ENCODE peak calls at places on chromosomes 4 and X, in seven cellular contexts. N, S, Z, I, Q, V and P are unnamed samples.

GRCh38 chr4:2787230-2788100 is 5.4 kb upstream of the SH3BP2 start:
- DNase-seq in N (no peak), Z (no peak), I (no peak), S (no peak), Q (peak), V (no peak), P (peak)

GRCh38 chrX:53711446-53711845 is 24.9 kb upstream of the HUWE1 start:
- DNase-seq in N (no peak), I (peak), Q (no peak), Z (no peak), S (no peak), V (no peak), P (no peak)

GRCh38 chr4:101418055-101418454 is 70.7 kb upstream of the PPP3CA start:
- DNase-seq in I (no peak), Z (no peak), Q (peak), N (no peak), S (no peak), V (peak), P (peak)

GRCh38 chr4:147371661-147372060 is 109.2 kb upstream of the EDNRA start:
- DNase-seq in I (no peak), Z (no peak), N (no peak), Q (no peak), S (no peak), V (peak), P (no peak)

GRCh38 chr4:86831262-86832090 is 17.7 kb downstream of the SLC10A6 start:
- DNase-seq in Q (peak), V (no peak), S (no peak), I (peak), N (no peak), Z (peak), P (no peak)

GRCh38 chr4:152485726-152486276 is 50.1 kb downstream of the FBXW7 start:
- DNase-seq in Z (peak), N (no peak), I (no peak), S (no peak), V (no peak), Q (peak), P (peak)

GRCh38 chr4:57588557-57588956 is 478.4 kb upstream of the IGFBP7 start:
- DNase-seq in S (no peak), N (no peak), Z (no peak), V (no peak), Q (no peak), I (no peak), P (no peak)

GRCh38 chrX:153832732-153833131 is 2.4 kb upstream of the PDZD4 start:
- DNase-seq in I (no peak), N (no peak), V (no peak), S (no peak), Q (no peak), Z (no peak), P (no peak)

GRCh38 chrX:2761246-2761645 is 9.4 kb downstream of the XG start:
- DNase-seq in N (no peak), Z (no peak), S (no peak), Q (no peak), V (no peak), I (no peak), P (no peak)

GRCh38 chr4:123423819-123424218 is 27.2 kb downstream of the SPRY1 start:
- DNase-seq in S (no peak), Q (no peak), N (no peak), Z (no peak), V (no peak), I (no peak), P (no peak)

GRCh38 chrX:2627272-2627867 is 63.7 kb upstream of the CD99 start:
- DNase-seq in V (peak), I (peak), S (no peak), Z (peak), Q (peak), N (peak), P (no peak)

GRCh38 chrX:20067709-20068315 is 48.9 kb downstream of the MAP7D2 start:
- DNase-seq in V (peak), Q (peak), S (peak), I (peak), N (peak), Z (peak), P (no peak)

GRCh38 chr4:85005865-85006377 is 39.4 kb upstream of the WDFY3 start:
- DNase-seq in I (no peak), S (no peak), Q (no peak), N (no peak), V (peak), Z (peak), P (no peak)

GRCh38 chrX:130869239-130869638 is 33.8 kb downstream of the ENOX2 start:
- DNase-seq in V (no peak), S (no peak), Z (no peak), I (no peak), N (no peak), Q (no peak), P (no peak)

GRCh38 chrX:3262906-3263305 is 83.5 kb downstream of the MXRA5 start:
- DNase-seq in S (no peak), Z (peak), Q (no peak), N (no peak), I (no peak), V (peak), P (no peak)

GRCh38 chrX:54492340-54492739 is 3.7 kb downstream of the FGD1 start:
- DNase-seq in V (peak), Q (no peak), I (no peak), S (no peak), Z (peak), N (no peak), P (no peak)

GRCh38 chrX:123202523-123202922 is 18.4 kb downstream of the GRIA3 start:
- DNase-seq in S (no peak), N (no peak), Q (no peak), Z (no peak), V (no peak), I (no peak), P (no peak)

GRCh38 chr4:60582167-60582566 is 618.0 kb upstream of the ADGRL3 start:
- DNase-seq in N (no peak), V (no peak), Z (no peak), Q (no peak), I (no peak), S (no peak), P (no peak)

GRCh38 chr4:2304877-2305561 is 43.1 kb upstream of the MXD4 start:
- DNase-seq in S (peak), V (no peak), I (no peak), N (no peak), Q (no peak), Z (no peak), P (no peak)

GRCh38 chr4:77342170-77342810 is 185.3 kb downstream of the CCNG2 start:
- DNase-seq in N (no peak), Z (peak), Q (no peak), I (no peak), V (no peak), S (no peak), P (no peak)

GRCh38 chrX:17546356-17546755 is 171.4 kb downstream of the NHS start:
- DNase-seq in I (no peak), V (no peak), Q (no peak), Z (no peak), S (no peak), N (no peak), P (no peak)

GRCh38 chr4:175614880-175615279 is 197.2 kb downstream of the GPM6A start:
- DNase-seq in V (no peak), Q (no peak), Z (no peak), I (no peak), N (peak), S (no peak), P (no peak)

GRCh38 chrX:129780441-129781105 is 824 bp downstream of the SASH3 start:
- DNase-seq in Z (no peak), Q (no peak), I (no peak), V (no peak), S (no peak), N (no peak), P (no peak)

GRCh38 chr4:122012735-122013134 is 60.9 kb upstream of the TRPC3 start:
- DNase-seq in Q (no peak), S (no peak), I (no peak), N (no peak), V (no peak), Z (peak), P (no peak)

GRCh38 chr4:74446193-74446868 is 1.4 kb downstream of the AREG start:
- DNase-seq in I (no peak), V (no peak), Z (no peak), S (no peak), N (no peak), Q (no peak), P (no peak)

GRCh38 chr4:153218961-153219360 is 14.7 kb downstream of the TRIM2 start:
- DNase-seq in I (no peak), S (no peak), Q (peak), Z (no peak), V (no peak), N (no peak), P (no peak)

GRCh38 chr4:150256841-150257273 is 178.6 kb downstream of the DCLK2 start:
- DNase-seq in Z (no peak), I (no peak), S (no peak), V (no peak), N (no peak), Q (peak), P (no peak)

GRCh38 chrX:115940348-115940747 is 230.2 kb upstream of the AGTR2 start:
- DNase-seq in Q (no peak), V (no peak), I (peak), S (no peak), N (no peak), Z (no peak), P (no peak)

GRCh38 chrX:2967998-2968909 is 38.1 kb upstream of the ARSH start:
- DNase-seq in Q (no peak), I (peak), N (no peak), V (peak), S (no peak), Z (peak), P (no peak)

GRCh38 chr4:98522062-98522461 is 136.3 kb downstream of the TSPAN5 start:
- DNase-seq in N (no peak), V (peak), S (no peak), Q (no peak), Z (no peak), I (no peak), P (no peak)

GRCh38 chr4:75671802-75672421 is 1.3 kb downstream of the G3BP2 start:
- DNase-seq in S (no peak), V (peak), N (no peak), Z (peak), Q (no peak), I (no peak), P (no peak)

GRCh38 chr4:39978378-39978775 is 666 bp upstream of the PDS5A start:
- DNase-seq in Z (no peak), V (no peak), Q (no peak), S (no peak), N (no peak), I (no peak), P (no peak)

GRCh38 chrX:132272826-132273225 is 53.6 kb upstream of the RAP2C start:
- DNase-seq in I (no peak), S (no peak), Z (no peak), V (no peak), Q (no peak), N (no peak), P (no peak)

GRCh38 chr4:27930976-27931375 is 1070.3 kb downstream of the STIM2 start:
- DNase-seq in Q (no peak), I (no peak), Z (no peak), N (no peak), S (no peak), V (no peak), P (no peak)

DNA sequence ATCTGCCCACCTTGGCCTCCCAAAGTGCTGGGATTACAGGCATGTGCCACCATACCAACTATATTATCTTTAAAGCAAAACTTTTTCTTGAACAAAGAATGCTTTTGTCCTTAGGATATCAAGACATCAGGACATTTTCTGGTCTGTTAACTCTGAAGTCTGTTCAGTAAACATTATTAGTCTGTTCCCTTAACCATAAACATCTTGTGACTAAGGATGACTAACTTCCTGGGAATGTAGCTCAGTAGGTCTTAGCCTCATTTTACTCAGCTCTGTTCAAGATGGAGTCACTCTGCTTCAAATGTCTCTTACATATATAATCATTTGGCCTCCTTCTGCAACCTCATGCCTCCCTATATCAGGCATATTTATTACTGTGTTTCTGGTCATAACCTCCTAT is 122.9 kb downstream of the UBE2NL start:
- DNase-seq in N (no peak), Z (peak), I (peak), S (no peak), V (no peak), Q (no peak), P (no peak)
- TF ChIP-seq CTCF in N (no peak), Z (no peak), I (no peak), S (no peak), V (no peak), Q (no peak), P (no peak)

DNA sequence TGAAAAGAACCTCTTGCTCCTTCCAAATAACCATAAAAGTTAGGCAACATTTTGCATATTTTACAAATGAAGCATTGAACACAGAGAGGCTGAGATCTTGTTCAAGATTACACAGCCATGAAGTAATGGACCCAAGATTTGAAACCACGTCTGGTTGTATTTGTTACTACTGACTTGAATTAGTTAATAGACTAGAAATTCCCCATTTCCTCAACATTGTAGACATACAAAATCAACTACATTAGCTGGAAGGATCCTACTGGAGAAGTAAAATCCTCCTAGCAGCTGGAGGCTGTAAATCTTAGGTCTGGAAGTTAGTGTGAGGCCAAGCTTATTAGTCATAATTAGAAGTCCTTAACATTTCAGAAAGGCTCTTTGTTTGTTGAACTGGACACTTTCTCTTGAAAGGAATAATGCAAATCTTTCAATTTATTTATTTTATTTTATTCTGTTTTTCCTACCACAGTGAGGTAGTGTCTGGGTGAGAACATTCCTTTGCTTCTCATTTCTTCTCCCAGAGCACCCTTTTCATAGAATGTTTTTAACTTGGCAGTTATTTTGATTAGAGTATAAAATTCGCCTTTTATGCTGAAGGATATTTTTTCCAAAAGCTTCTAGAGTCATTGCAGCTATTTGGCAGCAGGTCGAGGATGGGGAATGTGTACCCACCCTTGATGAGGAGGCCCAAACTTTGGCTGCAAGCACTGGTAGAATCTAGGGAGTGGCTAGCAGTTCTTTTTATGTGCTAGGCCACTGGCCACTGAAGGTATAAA is 62.0 kb upstream of the CLNK start:
- DNase-seq in N (no peak), Z (peak), S (no peak), V (no peak), Q (no peak), I (no peak), P (no peak)
- H3K4me3 ChIP-seq in N (no peak), Z (no peak), S (no peak), V (no peak), Q (no peak), I (no peak), P (no peak)

DNA sequence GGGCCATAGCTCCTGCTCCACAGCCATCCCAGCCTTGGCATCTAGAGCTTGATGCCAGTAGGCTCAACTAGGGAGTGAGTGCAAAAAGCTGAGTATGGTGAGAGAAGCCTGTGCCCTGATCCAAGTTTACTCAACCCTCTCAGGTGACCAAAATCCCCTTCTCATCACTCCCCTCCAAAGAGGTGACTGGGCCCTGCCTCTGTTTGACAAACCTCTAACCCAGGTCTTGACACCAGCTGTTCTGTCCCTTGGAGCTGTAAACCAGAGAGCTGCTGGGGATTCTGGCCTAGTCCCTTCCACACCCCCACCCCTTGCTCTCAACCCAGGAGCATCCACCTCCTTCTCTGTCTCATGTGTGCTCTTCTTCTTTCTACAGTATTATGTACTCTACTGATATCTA is 73.5 kb downstream of the MSN start:
- DNase-seq in I (no peak), S (no peak), Q (no peak), Z (no peak), N (no peak), V (no peak), P (no peak)
- TF ChIP-seq CTCF in I (no peak), S (no peak), Q (no peak), Z (no peak), N (no peak), V (no peak), P (no peak)

DNA sequence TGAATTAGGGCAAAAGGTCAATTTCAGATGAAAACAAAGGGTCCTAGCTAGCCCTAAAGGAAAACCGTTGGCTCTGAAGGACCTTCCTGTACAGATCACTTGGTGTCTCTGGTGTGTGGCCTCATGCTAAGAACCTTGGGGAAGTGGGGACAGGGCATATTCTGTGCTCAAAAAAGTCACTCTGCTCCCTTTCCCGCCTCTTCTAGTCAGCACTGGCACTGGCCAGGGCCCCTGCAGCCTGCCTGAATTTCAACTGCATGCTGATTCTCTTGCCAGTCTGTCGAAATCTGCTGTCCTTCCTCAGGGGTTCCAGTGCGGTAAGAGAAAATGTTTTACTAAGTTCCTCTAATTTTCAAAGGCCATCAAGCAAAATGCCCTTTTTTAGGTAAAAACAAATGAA is 3.4 kb downstream of the CYBB start:
- DNase-seq in V (no peak), I (no peak), Z (no peak), S (no peak), N (no peak), Q (no peak), P (no peak)
- H3K4me3 ChIP-seq in V (no peak), I (no peak), Z (no peak), S (no peak), N (no peak), Q (no peak), P (peak)

DNA sequence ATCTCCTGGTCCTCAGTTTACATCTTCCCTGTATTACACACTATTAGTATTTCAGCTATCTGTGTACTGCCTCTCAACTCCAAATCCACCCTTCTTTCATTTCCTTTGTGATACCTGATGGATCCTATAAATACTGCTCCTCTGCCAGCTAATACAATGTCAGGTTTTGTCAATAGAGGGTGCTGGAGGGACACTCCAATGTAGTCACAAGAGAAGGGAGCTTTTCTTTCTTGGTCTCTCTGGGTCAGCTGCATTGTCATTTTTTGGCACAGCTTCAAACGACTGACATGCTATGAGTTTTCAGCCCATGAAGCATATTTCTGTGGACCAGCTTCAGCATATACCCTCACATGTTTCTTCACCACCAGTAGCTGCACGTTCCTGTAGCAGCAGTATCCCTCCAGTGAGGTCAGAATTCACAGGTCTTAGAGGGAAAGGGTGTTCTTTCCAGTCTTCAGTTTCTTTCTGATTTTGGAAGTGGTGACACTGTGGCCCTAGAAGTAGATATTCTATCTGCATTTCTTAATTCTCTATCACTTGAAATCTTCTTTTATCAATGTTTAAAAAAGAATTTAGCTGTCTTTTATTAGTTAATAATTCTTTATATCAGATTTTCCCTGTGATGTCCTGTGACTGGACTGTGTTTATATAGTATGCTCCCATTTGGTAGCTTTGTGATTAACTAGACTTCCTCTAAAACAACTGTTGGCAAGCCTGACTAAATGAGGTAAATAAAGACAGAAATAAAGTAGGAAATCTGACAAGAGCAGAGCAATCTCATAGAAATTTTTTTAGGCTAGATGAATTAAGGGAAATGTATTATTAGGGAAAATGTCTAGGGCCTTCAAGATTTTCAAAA is 60.6 kb downstream of the GABRA2 start:
- DNase-seq in S (no peak), V (no peak), Z (peak), I (peak), Q (peak), N (peak), P (no peak)
- TF ChIP-seq CTCF in S (no peak), V (no peak), Z (no peak), I (peak), Q (peak), N (peak), P (peak)

GRCh38 chrX:152403515-152403914 is 47.6 kb downstream of the GABRA3 start:
- DNase-seq in V (no peak), Q (no peak), S (no peak), I (no peak), Z (no peak), N (no peak), P (no peak)

DNA sequence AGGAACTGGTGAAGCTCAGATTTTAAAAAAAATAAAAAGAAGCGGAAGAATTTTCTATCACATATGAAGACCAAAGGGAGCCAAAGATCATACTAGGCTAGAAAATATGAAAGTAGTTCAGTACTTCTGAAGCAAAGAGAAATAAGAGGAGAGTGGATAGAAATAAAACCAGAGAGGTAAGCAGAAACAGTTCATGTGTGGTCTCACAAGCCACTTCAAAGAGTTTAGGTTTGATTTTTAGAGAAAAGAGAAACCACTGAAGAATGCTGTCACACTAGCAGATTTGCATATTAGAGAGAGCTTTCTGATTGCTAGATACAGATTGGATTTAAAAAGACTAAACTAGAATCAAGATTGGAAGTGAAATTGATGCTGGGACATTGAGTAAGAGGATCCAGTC is 51.7 kb downstream of the GABRA3 start:
- DNase-seq in Z (no peak), S (no peak), N (no peak), Q (no peak), I (no peak), V (no peak), P (no peak)
- H3K4me3 ChIP-seq in Z (no peak), S (no peak), N (no peak), Q (no peak), I (no peak), V (no peak), P (no peak)